ENCODE peak calls at places on chromosomes 6 and 20, in five cellular contexts. L, N, J, Z and Q are unnamed samples.

GRCh38 chr6:35080821-35081425 is 60.2 kb downstream of the TCP11 start:
- DNase-seq in L (no peak), N (no peak), J (no peak), Z (no peak), Q (no peak)

GRCh38 chr6:33882154-33882553 is 78.4 kb upstream of the MLN start:
- DNase-seq in L (no peak), N (no peak), J (no peak), Z (no peak), Q (no peak)

GRCh38 chr6:14310955-14311354 is 193.4 kb downstream of the CD83 start:
- DNase-seq in L (no peak), N (no peak), J (no peak), Z (no peak), Q (no peak)

GRCh38 chr6:147390909-147391536 is 117.5 kb upstream of the SAMD5 start:
- DNase-seq in L (peak), N (peak), J (peak), Z (no peak), Q (no peak)

GRCh38 chr6:145882121-145882531 is 67.5 kb upstream of the FBXO30 start:
- DNase-seq in L (no peak), N (no peak), J (no peak), Z (no peak), Q (no peak)

GRCh38 chr6:154156135-154156948 is 117.3 kb downstream of the OPRM1 start:
- DNase-seq in L (peak), N (peak), J (peak), Z (peak), Q (peak)

GRCh38 chr6:21850682-21851081 is 257.1 kb downstream of the SOX4 start:
- DNase-seq in L (no peak), N (no peak), J (no peak), Z (no peak), Q (peak)

GRCh38 chr6:3209114-3210023 is 18.1 kb downstream of the TUBB2B start:
- DNase-seq in L (peak), N (peak), J (peak), Z (peak), Q (peak)

GRCh38 chr6:100022847-100023246 is 28.8 kb upstream of the MCHR2 start:
- DNase-seq in L (no peak), N (no peak), J (no peak), Z (no peak), Q (no peak)

GRCh38 chr6:43125119-43125518 is 46.0 kb upstream of the SRF start:
- DNase-seq in L (no peak), N (no peak), J (peak), Z (no peak), Q (peak)

GRCh38 chr6:106444777-106445507 is 84.4 kb downstream of the CRYBG1 start:
- DNase-seq in L (peak), N (peak), J (peak), Z (no peak), Q (peak)

GRCh38 chr20:11041396-11041795 is 367.6 kb upstream of the JAG1 start:
- DNase-seq in L (no peak), N (no peak), J (no peak), Z (no peak), Q (no peak)

GRCh38 chr6:134636221-134636830 is 313.6 kb downstream of the ALDH8A1 start:
- DNase-seq in L (no peak), N (no peak), J (no peak), Z (no peak), Q (no peak)

GRCh38 chr6:104527761-104528415 is 331.8 kb downstream of the HACE1 start:
- DNase-seq in L (no peak), N (peak), J (peak), Z (peak), Q (no peak)

GRCh38 chr6:166772518-166772917 is 145.5 kb upstream of the RPS6KA2 start:
- DNase-seq in L (no peak), N (no peak), J (no peak), Z (peak), Q (no peak)

GRCh38 chr6:105669232-105669631 is 266.4 kb upstream of the PREP start:
- DNase-seq in L (no peak), N (no peak), J (no peak), Z (no peak), Q (no peak)

GRCh38 chr6:101832371-101832770 is 438.9 kb downstream of the GRIK2 start:
- DNase-seq in L (no peak), N (no peak), J (no peak), Z (no peak), Q (no peak)

GRCh38 chr20:51767018-51767866 is 948 bp downstream of the ATP9A start:
- DNase-seq in L (peak), N (peak), J (peak), Z (peak), Q (peak)

GRCh38 chr20:50420380-50420779 is 89.8 kb upstream of the PTPN1 start:
- DNase-seq in L (no peak), N (no peak), J (no peak), Z (no peak), Q (no peak)

GRCh38 chr6:20454201-20454824 is 52.6 kb downstream of the E2F3 start:
- DNase-seq in L (no peak), N (peak), J (no peak), Z (no peak), Q (no peak)

GRCh38 chr20:51193066-51193772 is 170.3 kb upstream of the KCNG1 start:
- DNase-seq in L (no peak), N (no peak), J (no peak), Z (no peak), Q (no peak)

GRCh38 chr6:29758761-29759160 is 35.5 kb downstream of the HLA-F start:
- DNase-seq in L (no peak), N (no peak), J (no peak), Z (no peak), Q (no peak)

GRCh38 chr20:38599410-38599882 is 2.2 kb upstream of the ARHGAP40 start:
- DNase-seq in L (no peak), N (peak), J (peak), Z (no peak), Q (peak)

GRCh38 chr6:14086701-14087100 is 30.9 kb upstream of the CD83 start:
- DNase-seq in L (no peak), N (no peak), J (no peak), Z (no peak), Q (no peak)

GRCh38 chr6:150490586-150490985 is 109.1 kb upstream of the PLEKHG1 start:
- DNase-seq in L (no peak), N (no peak), J (no peak), Z (no peak), Q (no peak)

GRCh38 chr6:13604546-13605416 is 10.4 kb upstream of the NOL7 start:
- DNase-seq in L (no peak), N (no peak), J (peak), Z (no peak), Q (no peak)

GRCh38 chr6:136969930-136970329 is 47.8 kb downstream of the SLC35D3 start:
- DNase-seq in L (no peak), N (no peak), J (no peak), Z (no peak), Q (no peak)

GRCh38 chr6:33091957-33092356 is 16.2 kb downstream of the HLA-DPB1 start:
- DNase-seq in L (no peak), N (peak), J (peak), Z (peak), Q (peak)

GRCh38 chr6:31814677-31815024 is 432 bp downstream of the HSPA1L start:
- DNase-seq in L (peak), N (peak), J (peak), Z (peak), Q (no peak)

GRCh38 chr6:128095362-128095761 is 194.5 kb upstream of the THEMIS start:
- DNase-seq in L (no peak), N (no peak), J (no peak), Z (no peak), Q (no peak)

GRCh38 chr6:85482206-85483040 is 32.5 kb downstream of the NT5E start:
- DNase-seq in L (no peak), N (no peak), J (no peak), Z (no peak), Q (no peak)

GRCh38 chr6:37502703-37503485 is 3.2 kb upstream of the CCDC167 start:
- DNase-seq in L (no peak), N (no peak), J (no peak), Z (no peak), Q (no peak)
- TF ChIP-seq CHD2 in L (no peak), N (no peak), J (no peak), Z (no peak), Q (no peak)

DNA sequence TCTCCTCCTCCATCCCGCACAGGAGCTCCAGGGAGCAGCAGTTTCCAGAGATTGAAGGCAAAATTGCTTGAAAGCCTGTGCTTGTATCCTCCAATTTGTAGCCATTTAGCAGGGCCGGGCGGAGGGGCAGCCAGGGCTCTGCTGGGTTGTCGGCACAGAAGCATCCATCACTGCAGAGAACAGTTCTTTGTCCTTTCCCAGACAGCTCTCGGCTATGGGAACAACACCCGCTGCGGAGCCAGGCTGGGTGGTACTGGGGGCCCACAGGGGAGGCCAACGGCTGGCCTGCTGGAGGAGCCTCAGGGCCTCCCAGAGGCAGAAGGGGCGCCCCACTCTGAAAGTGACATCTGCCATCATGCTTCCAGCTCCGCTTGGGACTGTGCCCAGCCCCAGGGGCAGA is 7.8 kb downstream of the HRH3 start:
- DNase-seq in L (no peak), N (no peak), J (no peak), Z (no peak), Q (peak)
- TF ChIP-seq CHD2 in L (no peak), N (no peak), J (no peak), Z (no peak), Q (no peak)

DNA sequence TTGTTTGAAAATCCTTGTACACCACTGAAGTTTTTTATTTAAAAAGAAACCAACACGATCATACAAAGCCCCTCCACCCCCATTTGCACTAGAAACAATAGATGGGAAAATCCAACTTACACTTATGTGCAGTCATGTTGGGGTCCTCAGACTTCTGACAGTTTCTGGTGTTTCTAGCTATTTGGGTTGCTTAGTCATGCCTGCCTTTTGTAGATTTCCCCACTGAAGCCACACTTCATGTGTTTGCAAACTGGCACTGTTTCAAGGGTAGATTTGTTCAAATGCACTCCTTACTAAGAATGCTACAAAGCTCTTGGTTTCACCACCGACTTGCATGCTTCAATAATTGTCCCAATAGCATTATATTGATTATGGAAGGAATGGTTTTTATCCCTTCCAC is 1.5 kb downstream of the SH3BGRL2 start:
- DNase-seq in L (no peak), N (peak), J (peak), Z (no peak), Q (no peak)
- TF ChIP-seq CHD2 in L (no peak), N (no peak), J (no peak), Z (no peak), Q (no peak)

GRCh38 chr20:6976096-6976495 is 208.6 kb downstream of the BMP2 start:
- DNase-seq in L (no peak), N (no peak), J (no peak), Z (no peak), Q (no peak)

GRCh38 chr20:6975326-6975725 is 207.8 kb downstream of the BMP2 start:
- DNase-seq in L (no peak), N (no peak), J (no peak), Z (no peak), Q (no peak)

GRCh38 chr20:6974819-6975218 is 207.3 kb downstream of the BMP2 start:
- DNase-seq in L (no peak), N (no peak), J (no peak), Z (no peak), Q (no peak)

DNA sequence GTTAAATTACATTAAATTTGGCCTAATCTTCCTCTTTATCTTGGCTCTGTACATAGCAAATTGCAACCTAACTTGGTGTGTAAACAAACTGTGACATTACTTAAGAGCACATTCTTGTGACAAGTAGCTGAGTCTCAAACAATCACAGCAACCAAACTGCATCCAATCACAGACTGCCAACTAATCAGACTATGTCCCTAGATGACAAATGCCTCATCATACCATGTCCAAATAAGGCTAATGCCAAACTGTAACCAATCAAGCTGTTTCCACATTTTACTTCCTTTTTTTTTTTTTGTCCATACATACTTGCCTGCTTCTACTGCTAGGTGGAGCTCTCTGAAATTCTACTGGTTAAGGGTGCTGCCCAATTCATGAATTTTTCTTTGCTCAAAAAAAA is 209.0 kb downstream of the BMP2 start:
- DNase-seq in L (no peak), N (no peak), J (no peak), Z (no peak), Q (no peak)
- TF ChIP-seq CHD2 in L (no peak), N (no peak), J (no peak), Z (no peak), Q (no peak)

GRCh38 chr20:23526850-23527249 is 35.9 kb downstream of the CST8 start:
- DNase-seq in L (no peak), N (no peak), J (no peak), Z (no peak), Q (no peak)

GRCh38 chr20:23519556-23519955 is 28.6 kb downstream of the CST8 start:
- DNase-seq in L (no peak), N (no peak), J (no peak), Z (no peak), Q (no peak)

GRCh38 chr20:23528867-23529431 is 38.0 kb downstream of the CST8 start:
- DNase-seq in L (no peak), N (no peak), J (no peak), Z (no peak), Q (no peak)

GRCh38 chr20:23520185-23520584 is 29.3 kb downstream of the CST8 start:
- DNase-seq in L (no peak), N (no peak), J (peak), Z (no peak), Q (no peak)

GRCh38 chr20:23524146-23524545 is 33.2 kb downstream of the CST8 start:
- DNase-seq in L (no peak), N (no peak), J (no peak), Z (no peak), Q (no peak)
- TF ChIP-seq CHD2 in L (no peak), N (no peak), J (no peak), Z (no peak), Q (no peak)

DNA sequence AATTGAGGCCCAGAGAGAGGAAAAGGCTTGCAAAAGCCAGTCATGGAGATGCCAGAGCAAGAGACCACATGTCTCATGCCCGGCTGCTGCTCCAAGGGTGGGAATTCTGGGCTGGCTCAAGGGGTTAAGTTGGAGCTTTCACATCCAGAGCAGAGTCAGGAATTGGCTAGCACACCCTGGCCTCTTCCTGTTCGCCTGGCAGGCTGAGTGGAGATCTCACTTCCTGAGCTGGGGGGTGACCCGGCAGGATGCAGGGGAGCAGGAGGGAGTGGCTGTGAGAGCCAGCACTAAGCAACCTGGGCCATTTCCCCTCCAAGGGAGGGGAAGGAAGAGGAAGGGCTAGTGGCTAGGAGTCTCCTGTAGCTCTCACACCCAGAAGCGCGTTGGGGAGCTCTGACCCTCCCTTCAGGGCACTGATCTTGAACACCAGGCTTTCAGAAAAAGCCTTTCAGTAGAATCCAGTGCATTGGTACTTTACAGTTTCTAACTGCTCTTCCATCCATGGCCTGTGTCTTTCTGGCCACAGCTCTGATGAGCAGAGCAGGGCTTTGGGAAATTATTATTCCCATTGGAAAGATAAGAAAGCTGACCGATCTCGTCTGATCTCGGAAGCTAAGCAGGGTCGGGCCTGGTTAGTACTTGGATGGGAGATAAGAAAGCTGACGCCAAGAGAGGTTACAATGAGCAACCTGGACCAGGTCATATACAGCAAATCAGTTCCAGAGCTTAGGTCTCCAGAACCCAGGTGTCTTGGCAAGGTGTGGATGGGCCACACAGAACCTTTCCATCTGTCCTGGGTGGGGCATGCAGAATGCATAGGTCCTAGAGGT is 2.2 kb upstream of the CCM2L start:
- DNase-seq in L (no peak), N (no peak), J (no peak), Z (peak), Q (no peak)
- TF ChIP-seq CHD2 in L (no peak), N (no peak), J (no peak), Z (no peak), Q (no peak)

GRCh38 chr20:59920944-59921343 is 12.5 kb downstream of the SYCP2 start:
- DNase-seq in L (no peak), N (no peak), J (no peak), Z (no peak), Q (no peak)
- TF ChIP-seq CHD2 in L (no peak), N (no peak), J (no peak), Z (no peak), Q (no peak)

GRCh38 chr20:35015863-35016193 is 60.2 kb downstream of the MYH7B start:
- DNase-seq in L (no peak), N (no peak), J (no peak), Z (no peak), Q (no peak)
- TF ChIP-seq CHD2 in L (no peak), N (no peak), J (no peak), Z (no peak), Q (no peak)